ENCODE peak calls at places on chromosomes 16 and 17, in eight cellular contexts. B, S, T, V, F, M, I and Y are unnamed samples.

GRCh38 chr17:33291248-33292183 is 1.6 kb downstream of the ASIC2 start:
- DNase-seq in M (peak; percentile 38), B (no peak), V (no peak), S (no peak), T (no peak), I (no peak), F (peak; percentile 50), Y (peak; percentile 48)

GRCh38 chr16:78705694-78706093 is 606.2 kb downstream of the WWOX start:
- DNase-seq in B (peak; percentile 27), T (peak; percentile 45), S (no peak), I (no peak), M (no peak), V (no peak), F (peak; percentile 79), Y (no peak)

GRCh38 chr17:61285483-61286320 is 113.9 kb upstream of the TBX2 start:
- DNase-seq in B (no peak), I (no peak), T (peak; percentile 15), F (peak; percentile 14), V (no peak), S (no peak), M (no peak), Y (peak; percentile 94)

GRCh38 chr16:85288869-85289660 is 176.8 kb upstream of the CIBAR2 start:
- DNase-seq in F (no peak), T (no peak), S (no peak), I (no peak), B (no peak), V (no peak), M (no peak), Y (no peak)

GRCh38 chr17:74552037-74552436 is 6.1 kb upstream of the CD300C start:
- DNase-seq in F (peak; percentile 89), S (no peak), I (no peak), V (no peak), T (no peak), B (no peak), M (no peak), Y (peak; percentile 58)

GRCh38 chr17:17141860-17142552 is 64.1 kb downstream of the PLD6 start:
- DNase-seq in F (peak; percentile 36), B (peak; percentile 12), V (no peak), I (no peak), S (peak; percentile 55), M (no peak), T (peak; percentile 40), Y (peak; percentile 71)

GRCh38 chr17:55159251-55159650 is 105.5 kb upstream of the HLF start:
- DNase-seq in T (no peak), F (peak; percentile 64), M (no peak), S (no peak), V (no peak), B (no peak), I (no peak), Y (peak; percentile 27)

GRCh38 chr16:57475711-57476339 is 10.5 kb downstream of the DOK4 start:
- DNase-seq in I (no peak), V (no peak), M (no peak), B (peak; percentile 97), S (no peak), F (peak; percentile 38), T (peak; percentile 92), Y (peak; percentile 47)

GRCh38 chr17:35376245-35376644 is 2.8 kb upstream of the SLFN11 start:
- DNase-seq in F (peak; percentile 19), M (no peak), I (no peak), B (no peak), S (no peak), T (no peak), V (peak; percentile 36), Y (peak; percentile 76)

GRCh38 chr17:78759203-78759968 is 22.7 kb downstream of the CYTH1 start:
- DNase-seq in T (peak; percentile 69), M (no peak), V (no peak), S (no peak), F (no peak), B (peak; percentile 91), I (no peak), Y (no peak)

GRCh38 chr16:29915590-29916247 is 10.3 kb downstream of the KCTD13 start:
- DNase-seq in M (no peak), B (no peak), V (peak; percentile 43), T (no peak), I (no peak), S (no peak), F (peak; percentile 86), Y (no peak)

GRCh38 chr16:86566966-86567700 is 504 bp downstream of the FOXC2 start:
- DNase-seq in T (no peak), B (no peak), S (no peak), M (no peak), V (no peak), I (no peak), F (peak; percentile 46), Y (peak; percentile 82)

GRCh38 chr17:72388765-72389473 is 268.1 kb downstream of the SOX9 start:
- DNase-seq in F (peak; percentile 77), T (no peak), B (no peak), V (no peak), S (no peak), M (no peak), I (no peak), Y (no peak)

GRCh38 chr16:74825941-74826340 is 51.3 kb upstream of the FA2H start:
- DNase-seq in I (no peak), B (no peak), T (no peak), S (no peak), M (peak; percentile 2), F (no peak), V (no peak), Y (no peak)

GRCh38 chr17:67365762-67366192 is 600 bp downstream of the PSMD12 start:
- DNase-seq in B (peak; percentile 68), V (no peak), T (peak; percentile 48), I (no peak), S (no peak), F (peak; percentile 73), M (no peak), Y (peak; percentile 76)

GRCh38 chr16:88558457-88559442 is 11.5 kb upstream of the ZC3H18 start:
- DNase-seq in S (no peak), I (no peak), M (peak; percentile 85), T (no peak), F (peak; percentile 66), B (peak; percentile 65), V (no peak), Y (peak; percentile 66)

GRCh38 chr17:77404812-77405581 is 264.2 kb downstream of the SEC14L1 start:
- DNase-seq in B (peak; percentile 75), V (peak; percentile 60), T (peak; percentile 87), F (peak; percentile 80), M (peak; percentile 62), I (no peak), S (no peak), Y (peak; percentile 88)

GRCh38 chr17:11553135-11553534 is 45.1 kb upstream of the DNAH9 start:
- DNase-seq in V (no peak), S (no peak), M (no peak), B (no peak), F (no peak), T (no peak), I (no peak), Y (no peak)

GRCh38 chr17:49180303-49180702 is 30.1 kb downstream of the GNGT2 start:
- DNase-seq in T (peak; percentile 34), S (peak; percentile 12), V (no peak), F (peak; percentile 62), I (peak; percentile 12), B (peak; percentile 70), M (peak; percentile 77), Y (peak; percentile 74)

GRCh38 chr16:31148281-31148728 is 1.6 kb downstream of the PRSS36 start:
- DNase-seq in T (no peak), B (no peak), M (peak; percentile 88), S (no peak), F (no peak), I (no peak), V (no peak), Y (no peak)

GRCh38 chr17:76887809-76888208 is 19.6 kb downstream of the MGAT5B start:
- DNase-seq in T (no peak), B (no peak), V (no peak), S (no peak), M (no peak), I (no peak), F (no peak), Y (no peak)

GRCh38 chr17:64529221-64529620 is 22.4 kb downstream of the CEP95 start:
- DNase-seq in V (no peak), B (no peak), T (no peak), S (no peak), F (no peak), I (no peak), M (no peak), Y (no peak)